ENCODE peak calls at places on chromosome 16, in seven cellular contexts. A is A549, H is GM12878, C is IMR-90, X is K562, L is H1, T is HepG2. S is an unnamed sample.
A peak's percentile ranks its signal among the peaks of the same experiment; 100 is the strongest.

GRCh38 chr16:73956592-73957495 is 339.8 kb upstream of the PSMD7 start:
- DNase-seq in A (peak; percentile 37), H (peak; percentile 2), C (peak; percentile 64), X (peak; percentile 44), L (no peak), T (peak; percentile 50), S (peak; percentile 65)

GRCh38 chr16:26169451-26169850 is 477.7 kb downstream of the HS3ST4 start:
- DNase-seq in A (no peak), H (no peak), C (no peak), X (no peak), L (no peak), T (no peak), S (no peak)

GRCh38 chr16:67087291-67087690 is 22.4 kb upstream of the PHAF1 start:
- DNase-seq in A (no peak), H (no peak), C (no peak), X (no peak), L (no peak), T (no peak), S (no peak)

GRCh38 chr16:3157229-3158013 is 22.6 kb downstream of the ZNF213 start:
- DNase-seq in A (peak; percentile 81), H (no peak), C (peak; percentile 98), X (peak; percentile 53), L (no peak), T (peak; percentile 89), S (peak; percentile 76)

GRCh38 chr16:54174201-54174600 is 112.4 kb downstream of the IRX3 start:
- DNase-seq in A (no peak), H (no peak), C (no peak), X (no peak), L (no peak), T (no peak), S (no peak)

GRCh38 chr16:64426131-64426666 is 695.7 kb downstream of the CDH11 start:
- DNase-seq in A (no peak), H (no peak), C (no peak), X (no peak), L (no peak), T (no peak), S (no peak)

GRCh38 chr16:79434771-79435170 is 165.8 kb downstream of the MAF start:
- DNase-seq in A (no peak), H (no peak), C (no peak), X (no peak), L (no peak), T (no peak), S (no peak)

GRCh38 chr16:4257646-4258556 is 14.9 kb downstream of the TFAP4 start:
- DNase-seq in A (no peak), H (no peak), C (no peak), X (no peak), L (no peak), T (no peak), S (no peak)

GRCh38 chr16:49605536-49606241 is 232.1 kb downstream of the C16orf78 start:
- DNase-seq in A (no peak), H (no peak), C (no peak), X (no peak), L (no peak), T (no peak), S (no peak)

GRCh38 chr16:592518-593306 is 2.8 kb downstream of the RAB40C start:
- DNase-seq in A (no peak), H (no peak), C (no peak), X (no peak), L (no peak), T (peak; percentile 51), S (no peak)

GRCh38 chr16:67326472-67327309 is at the start of the genes KCTD19 and LRRC36:
- DNase-seq in A (peak; percentile 93), H (no peak), C (no peak), X (peak; percentile 91), L (peak; percentile 73), T (peak; percentile 70), S (peak; percentile 98)

GRCh38 chr16:12573730-12574383 is 229.8 kb downstream of the CPPED1 start:
- DNase-seq in A (peak; percentile 73), H (no peak), C (no peak), X (peak; percentile 88), L (peak; percentile 47), T (peak; percentile 86), S (peak; percentile 82)

GRCh38 chr16:11242658-11243057 is 13.3 kb downstream of the SOCS1 start:
- DNase-seq in A (no peak), H (no peak), C (no peak), X (no peak), L (no peak), T (no peak), S (no peak)

GRCh38 chr16:70685938-70686375 is at the start of gene MTSS2:
- DNase-seq in A (peak; percentile 72), H (no peak), C (peak; percentile 85), X (peak; percentile 94), L (no peak), T (peak; percentile 80), S (peak; percentile 97)

DNA sequence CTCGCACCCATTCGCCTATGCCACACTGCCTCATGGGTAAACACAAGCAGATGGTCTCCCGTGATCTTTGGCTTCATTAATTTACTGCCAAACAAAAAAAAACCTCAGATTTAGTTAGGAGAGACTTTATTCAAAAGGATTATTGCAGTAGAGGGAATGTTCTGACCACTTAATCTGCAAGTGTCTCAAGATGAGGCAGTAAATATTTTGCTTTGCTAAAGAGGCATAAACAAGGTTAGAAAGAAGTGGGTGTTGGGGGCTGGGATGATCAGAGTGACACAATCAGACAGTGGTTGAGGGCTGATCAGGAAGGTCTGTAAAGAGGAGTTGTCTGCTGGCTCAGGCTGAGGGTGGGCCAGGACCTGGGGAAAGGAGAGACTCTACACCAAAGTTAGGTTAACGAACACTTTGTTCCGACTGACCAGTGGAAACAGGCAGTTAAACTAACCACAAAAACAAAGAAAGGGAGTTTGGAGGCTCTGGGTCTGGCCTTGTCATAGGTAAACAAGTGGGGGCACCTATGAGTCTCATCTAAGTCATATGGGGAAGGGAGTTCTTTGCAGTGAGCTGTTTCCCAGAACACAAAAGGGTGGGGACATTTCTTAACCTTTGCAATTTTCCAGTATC is 28.5 kb downstream of the HSD17B2 start:
- DNase-seq in A (no peak), H (no peak), C (no peak), X (no peak), L (no peak), T (peak; percentile 61), S (no peak)
- TF ChIP-seq RFX5 in A (no peak), H (no peak), C (no peak), X (no peak), L (no peak), T (no peak), S (no peak)

DNA sequence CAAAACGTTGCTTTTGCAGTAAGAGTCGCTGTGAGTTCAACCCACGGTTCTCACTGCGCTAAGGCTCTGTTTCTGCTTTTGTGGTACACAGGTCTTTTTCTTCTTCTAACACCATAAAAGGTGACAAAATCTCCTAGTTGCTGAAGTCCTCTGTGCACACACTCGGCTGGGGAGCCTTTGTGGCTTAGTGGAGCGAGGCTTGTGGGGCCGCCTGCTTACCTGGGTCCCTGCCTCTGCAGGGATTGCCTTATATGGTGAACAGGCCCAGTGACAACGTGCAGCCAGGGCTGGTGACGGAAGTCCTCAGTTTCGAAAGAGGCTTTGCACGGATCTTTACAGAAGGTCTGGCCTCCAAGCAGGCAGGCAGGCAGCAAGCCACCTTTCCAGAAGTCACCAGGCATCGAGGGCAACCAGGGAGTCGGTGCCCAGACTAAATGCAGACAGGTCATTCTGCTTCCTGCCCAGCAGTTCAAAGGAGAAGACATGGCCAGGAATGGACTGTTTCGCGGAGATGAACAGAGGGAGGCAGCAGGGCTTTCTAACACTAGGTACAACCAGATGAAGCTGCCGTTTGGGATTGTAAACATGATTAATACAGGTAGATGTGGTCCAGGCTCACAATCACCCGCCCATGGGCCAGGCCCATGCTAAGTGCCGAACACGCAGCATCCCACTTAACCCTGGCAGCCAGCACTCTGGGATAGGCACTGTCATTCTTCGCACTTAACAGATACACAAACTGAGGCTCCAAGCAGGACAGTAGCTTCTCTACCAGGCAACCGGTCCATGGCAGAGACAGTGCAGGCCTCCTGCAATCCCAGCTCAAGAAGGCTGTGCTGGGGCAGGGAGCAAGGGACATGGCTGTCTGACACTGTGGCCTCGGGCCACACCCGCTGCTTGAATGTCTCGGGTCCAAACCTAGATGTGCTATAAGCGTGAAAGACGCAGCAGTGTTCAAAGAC is 10.7 kb upstream of the MEAK7 start:
- DNase-seq in A (no peak), H (peak; percentile 96), C (no peak), X (no peak), L (no peak), T (peak; percentile 85), S (no peak)
- TF ChIP-seq RFX5 in A (no peak), H (no peak), C (no peak), X (no peak), L (no peak), T (no peak), S (no peak)

GRCh38 chr16:23060458-23061320 is 88.6 kb downstream of the USP31 start:
- DNase-seq in A (peak; percentile 73), H (peak; percentile 7), C (peak; percentile 77), X (peak; percentile 74), L (peak; percentile 9), T (peak; percentile 89), S (peak; percentile 75)
- TF ChIP-seq RFX5 in A (no peak), H (no peak), C (no peak), X (no peak), L (no peak), T (peak; percentile 13), S (no peak)

GRCh38 chr16:19136549-19137196 is 22.9 kb downstream of the ITPRIPL2 start:
- DNase-seq in A (no peak), H (no peak), C (peak; percentile 53), X (no peak), L (no peak), T (no peak), S (peak; percentile 36)

GRCh38 chr16:19137621-19138128 is 23.9 kb downstream of the ITPRIPL2 start:
- DNase-seq in A (no peak), H (no peak), C (no peak), X (no peak), L (no peak), T (no peak), S (no peak)

GRCh38 chr16:19138601-19139000 is 24.8 kb downstream of the ITPRIPL2 start:
- DNase-seq in A (peak; percentile 60), H (no peak), C (peak; percentile 89), X (no peak), L (no peak), T (no peak), S (peak; percentile 58)

GRCh38 chr16:19135896-19136438 is 22.2 kb downstream of the ITPRIPL2 start:
- DNase-seq in A (peak; percentile 67), H (no peak), C (peak; percentile 50), X (peak; percentile 66), L (no peak), T (no peak), S (no peak)

DNA sequence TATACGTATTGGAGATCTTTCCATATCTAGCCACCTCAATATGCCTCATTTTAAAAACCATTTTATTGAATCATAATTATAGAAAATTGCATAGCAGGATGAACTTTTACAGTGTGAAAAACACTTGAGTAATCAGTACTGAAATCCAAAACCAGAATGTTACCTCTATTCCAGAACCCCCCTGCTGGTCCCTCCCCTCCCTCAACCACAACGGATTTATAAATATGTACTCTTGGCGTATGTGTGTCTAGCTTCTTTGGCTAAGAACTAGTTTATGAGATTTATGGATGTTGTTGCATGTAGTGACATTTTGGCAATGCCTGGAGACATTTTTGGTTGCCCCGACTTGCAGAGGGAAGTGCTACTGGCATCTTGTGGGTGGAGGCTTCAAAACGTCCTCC is 23.4 kb downstream of the ITPRIPL2 start:
- DNase-seq in A (no peak), H (no peak), C (no peak), X (no peak), L (no peak), T (no peak), S (no peak)
- TF ChIP-seq RFX5 in A (no peak), H (no peak), C (no peak), X (no peak), L (no peak), T (no peak), S (no peak)